ENCODE peak calls at places on chromosomes 3 and 15, in nine cellular contexts. Y, P, K, S, X, H, B, O and R are unnamed samples.

GRCh38 chr15:49255966-49256759 is 86.1 kb downstream of the GALK2 start:
- DNase-seq in O (no peak), K (peak; percentile 82), H (no peak), B (no peak), S (no peak), P (no peak), Y (no peak), X (no peak), R (no peak)

GRCh38 chr15:59828871-59829270 is 139.8 kb upstream of the BNIP2 start:
- DNase-seq in S (no peak), O (no peak), P (no peak), Y (no peak), K (no peak), X (no peak), H (no peak), B (no peak), R (no peak)

GRCh38 chr15:86165263-86166204 is 85.9 kb downstream of the AGBL1 start:
- DNase-seq in K (no peak), B (no peak), H (no peak), P (no peak), S (no peak), X (no peak), O (no peak), Y (no peak), R (no peak)

GRCh38 chr3:86990734-86991481 is at the start of gene VGLL3:
- DNase-seq in B (no peak), Y (no peak), O (no peak), P (peak; percentile 24), H (peak; percentile 67), K (peak; percentile 35), X (no peak), S (peak; percentile 66), R (peak; percentile 91)

GRCh38 chr3:62139957-62140356 is 233.4 kb downstream of the FEZF2 start:
- DNase-seq in Y (no peak), P (no peak), S (no peak), O (no peak), K (no peak), B (no peak), H (no peak), X (no peak), R (peak; percentile 20)

GRCh38 chr3:65484964-65485363 is 553.8 kb downstream of the MAGI1 start:
- DNase-seq in P (no peak), O (no peak), H (peak; percentile 7), Y (no peak), S (no peak), B (no peak), K (no peak), X (no peak), R (no peak)

GRCh38 chr3:123157209-123157597 is 44.5 kb upstream of the SEC22A start:
- DNase-seq in P (no peak), O (no peak), B (no peak), K (no peak), X (no peak), Y (peak; percentile 36), H (no peak), S (no peak), R (no peak)

GRCh38 chr15:79595995-79596622 is 164.0 kb downstream of the MINAR1 start:
- DNase-seq in S (peak; percentile 66), B (peak; percentile 3), Y (peak; percentile 79), H (no peak), K (peak; percentile 93), X (no peak), O (peak; percentile 23), P (peak; percentile 96), R (peak; percentile 81)

GRCh38 chr15:67161881-67162280 is 92.6 kb downstream of the AAGAB start:
- DNase-seq in K (no peak), S (no peak), P (no peak), H (no peak), B (no peak), O (no peak), Y (no peak), X (no peak), R (no peak)

GRCh38 chr3:46119709-46120498 is 88.2 kb downstream of the CCR1 start:
- DNase-seq in H (no peak), X (no peak), B (no peak), O (no peak), K (no peak), Y (no peak), S (no peak), P (no peak), R (no peak)

GRCh38 chr3:73068419-73068818 is 7.0 kb downstream of the EBLN2 start:
- DNase-seq in O (no peak), X (no peak), S (no peak), H (no peak), P (no peak), B (no peak), Y (no peak), K (no peak), R (peak; percentile 18)

GRCh38 chr3:133360476-133360875 is 39.4 kb upstream of the BFSP2 start:
- DNase-seq in Y (no peak), P (no peak), K (no peak), X (no peak), O (no peak), H (no peak), S (no peak), B (no peak), R (peak; percentile 0)